ENCODE peak calls at places on chromosomes 11 and 22, in four cellular contexts. S is neural progenitor cell, M is PC-3, A is fibroblast of lung. H is an unnamed sample. For H3K4me1, the result is how much of the 10 kb centered on the place peaks cover.

GRCh38 chr11:75241036-75241905 is 697 bp downstream of the TPBGL start:
- DNase-seq in M (peak), A (peak), S (peak), H (peak)

GRCh38 chr22:37036655-37037377 is 14.7 kb upstream of the KCTD17 start:
- DNase-seq in M (no peak), A (no peak), S (no peak), H (no peak)

GRCh38 chr11:7572001-7572712 is 58.4 kb downstream of the PPFIBP2 start:
- DNase-seq in M (peak), S (no peak), A (no peak), H (no peak)

GRCh38 chr11:60631939-60632338 is 67.5 kb upstream of the MS4A8 start:
- DNase-seq in S (no peak), M (no peak), A (no peak), H (no peak)

GRCh38 chr22:20019661-20020532 is 1.0 kb upstream of the TANGO2 start:
- DNase-seq in S (no peak), A (no peak), M (no peak), H (peak)

GRCh38 chr22:29840498-29840897 is 2.4 kb upstream of the ASCC2 start:
- DNase-seq in A (no peak), S (no peak), M (no peak), H (no peak)

GRCh38 chr11:73804712-73805111 is 17.0 kb downstream of the MRPL48 start:
- DNase-seq in M (no peak), S (no peak), A (no peak), H (no peak)

GRCh38 chr22:28702891-28703290 is 23.3 kb upstream of the TTC28 start:
- DNase-seq in S (no peak), M (no peak), A (no peak), H (no peak)

GRCh38 chr11:119158467-119158866 is 9.6 kb downstream of the ABCG4 start:
- DNase-seq in S (no peak), M (no peak), A (no peak), H (no peak)

GRCh38 chr22:37230673-37231405 is 13.2 kb downstream of the RAC2 start:
- DNase-seq in S (no peak), M (no peak), A (peak), H (no peak)

GRCh38 chr11:126842038-126842437 is 158.5 kb downstream of the KIRREL3 start:
- DNase-seq in A (peak), S (no peak), M (no peak), H (no peak)

GRCh38 chr11:60994450-60995135 is 23.1 kb downstream of the CD6 start:
- DNase-seq in S (no peak), M (no peak), A (no peak), H (peak)

GRCh38 chr11:122780296-122780949 is 57.9 kb upstream of the CRTAM start:
- DNase-seq in M (no peak), A (no peak), S (no peak), H (no peak)
- H3K9ac ChIP-seq in M (no peak), A (no peak), S (no peak), H (no peak)

DNA sequence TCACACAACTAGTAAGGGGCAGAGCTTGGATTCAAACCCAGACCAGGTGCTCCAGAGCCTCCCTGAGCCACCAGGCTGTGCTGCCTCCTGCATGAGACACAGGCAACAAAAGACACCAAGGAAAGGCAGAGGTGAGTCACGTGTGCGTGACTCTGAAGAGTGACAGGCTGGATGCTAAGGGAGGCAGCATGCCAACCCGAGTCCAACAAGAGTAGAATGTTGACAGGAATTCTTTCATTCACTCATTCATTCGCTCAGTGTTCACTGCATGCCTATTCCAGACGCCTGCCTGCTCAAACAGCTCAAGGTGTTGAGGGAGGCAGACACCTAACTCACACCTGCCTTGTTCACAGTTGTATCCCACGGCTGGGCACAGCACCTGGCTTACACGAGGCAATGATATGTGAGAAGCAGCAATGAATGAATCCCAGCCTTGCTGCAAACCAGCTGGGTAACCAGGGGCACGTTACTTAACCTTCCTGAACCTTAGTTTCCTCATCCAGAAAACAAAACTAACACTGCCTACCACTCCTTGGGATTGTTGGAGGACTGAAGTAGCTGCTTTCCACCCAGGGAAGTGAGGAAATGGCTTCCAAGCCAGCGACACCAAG is 73.8 kb upstream of the ARFGAP3 start:
- DNase-seq in M (peak), A (peak), S (no peak), H (no peak)
- H3K4me1 ChIP-seq in M (under half), A (under half), S (under half), H (under half)

GRCh38 chr11:4203603-4204360 is 109.2 kb downstream of the RRM1 start:
- DNase-seq in A (no peak), S (peak), M (no peak), H (no peak)
- TF ChIP-seq CTCF in A (no peak), S (peak), M (peak), H (no peak)

DNA sequence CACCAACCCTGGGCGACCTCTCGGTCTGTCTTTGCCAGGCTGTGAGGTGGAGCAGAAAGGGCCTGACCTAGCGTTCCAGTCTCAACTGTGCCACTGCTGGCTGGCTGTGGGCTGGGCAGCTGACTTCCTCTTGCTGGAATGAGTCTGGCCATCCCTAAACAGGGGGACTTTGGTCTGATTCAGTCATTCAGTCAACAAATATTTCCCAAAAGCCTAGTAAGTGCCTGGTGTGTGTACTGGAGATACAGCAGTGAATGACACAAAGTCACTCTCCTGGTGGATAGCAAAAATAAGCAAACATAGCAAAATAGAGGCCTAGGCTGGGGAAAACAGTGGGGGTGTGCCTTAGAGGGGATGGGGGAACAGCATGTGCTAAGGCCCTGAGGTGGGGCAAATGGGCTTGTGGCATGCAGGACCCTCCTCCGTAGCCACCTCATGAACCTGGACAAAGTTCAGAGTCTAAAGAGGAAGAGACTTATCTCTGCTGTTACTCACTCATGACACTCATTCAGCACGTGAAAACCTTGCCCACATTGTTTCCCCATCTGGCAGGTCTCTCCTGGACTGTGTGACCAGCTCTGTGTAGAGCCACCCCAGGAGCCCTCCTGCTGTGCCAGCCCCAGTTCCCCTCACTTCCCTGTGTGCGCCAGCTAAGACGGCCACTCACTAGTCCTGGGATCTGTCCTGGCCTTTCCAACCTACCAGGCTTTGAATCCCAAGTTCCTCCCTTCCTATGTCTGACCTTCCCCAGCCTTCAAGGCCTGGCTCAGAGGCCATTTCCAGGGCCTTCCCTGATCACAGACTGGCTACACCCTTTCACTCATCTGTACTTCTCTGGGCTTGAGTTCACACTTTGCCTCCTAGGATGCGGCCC is 4.7 kb downstream of the GUCD1 start:
- DNase-seq in M (no peak), A (no peak), S (no peak), H (peak)
- H3K9ac ChIP-seq in M (no peak), A (no peak), S (no peak), H (no peak)

DNA sequence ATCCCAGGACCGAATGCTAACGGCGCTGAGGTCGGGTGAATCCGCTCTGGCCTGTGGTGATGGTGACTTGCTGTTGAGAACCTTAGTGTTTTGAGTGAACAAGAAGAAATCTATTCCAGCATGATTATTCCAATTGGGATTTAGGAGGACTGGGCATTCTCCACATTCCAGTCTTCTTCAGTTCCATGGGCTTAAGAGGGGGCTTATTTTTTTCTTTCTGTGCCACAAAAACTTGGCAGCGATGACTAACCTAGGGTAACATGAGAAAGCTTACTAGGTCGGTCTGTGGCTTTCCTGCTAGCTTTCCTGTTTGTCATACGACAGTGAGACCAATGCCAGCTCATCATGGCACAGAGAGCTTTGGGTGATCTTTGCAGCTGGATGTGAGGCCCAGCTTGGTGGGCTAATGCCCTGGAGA is 62.9 kb upstream of the ATXN10 start:
- DNase-seq in M (peak), S (no peak), A (peak), H (peak)
- H3K4me1 ChIP-seq in M (under half), S (under half), A (under half), H (under half)

DNA sequence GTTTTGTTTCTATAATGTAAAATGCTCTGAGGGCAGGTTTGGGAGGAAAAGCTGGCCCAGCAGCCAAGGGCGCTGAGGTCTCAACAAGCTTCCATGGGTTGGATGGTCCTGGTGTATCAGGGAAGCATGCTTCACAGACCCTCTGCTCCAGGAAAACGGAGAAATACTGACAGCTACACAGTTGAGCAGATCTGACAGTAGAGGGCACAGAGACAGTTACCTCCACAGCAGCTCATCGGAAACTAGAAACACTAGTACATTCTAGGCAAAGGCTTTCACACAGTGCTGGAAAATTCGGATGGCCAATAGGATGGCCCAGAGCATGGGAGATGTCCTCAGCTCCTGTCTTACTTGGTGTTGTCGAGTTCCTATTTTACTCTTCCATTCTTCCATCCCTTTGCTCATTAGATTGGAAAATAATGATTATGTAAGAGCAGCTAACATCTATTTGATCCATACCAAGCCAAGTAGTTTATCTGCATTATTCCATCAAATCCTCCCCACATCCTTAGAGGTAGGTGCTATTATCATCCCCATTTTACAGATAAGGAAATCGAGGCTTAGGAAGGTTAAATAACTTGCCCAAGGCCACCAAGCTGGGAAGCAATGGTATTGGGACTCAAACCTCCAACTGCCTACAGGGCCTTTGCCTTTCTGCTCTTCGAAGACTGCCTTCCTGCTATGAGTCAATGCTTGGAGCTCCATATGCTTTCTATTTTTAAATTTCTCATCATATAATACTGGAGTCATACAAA is 28.3 kb downstream of the LMO2 start:
- DNase-seq in A (no peak), M (no peak), S (no peak), H (no peak)
- TF ChIP-seq CTCF in A (no peak), M (no peak), S (no peak), H (no peak)

DNA sequence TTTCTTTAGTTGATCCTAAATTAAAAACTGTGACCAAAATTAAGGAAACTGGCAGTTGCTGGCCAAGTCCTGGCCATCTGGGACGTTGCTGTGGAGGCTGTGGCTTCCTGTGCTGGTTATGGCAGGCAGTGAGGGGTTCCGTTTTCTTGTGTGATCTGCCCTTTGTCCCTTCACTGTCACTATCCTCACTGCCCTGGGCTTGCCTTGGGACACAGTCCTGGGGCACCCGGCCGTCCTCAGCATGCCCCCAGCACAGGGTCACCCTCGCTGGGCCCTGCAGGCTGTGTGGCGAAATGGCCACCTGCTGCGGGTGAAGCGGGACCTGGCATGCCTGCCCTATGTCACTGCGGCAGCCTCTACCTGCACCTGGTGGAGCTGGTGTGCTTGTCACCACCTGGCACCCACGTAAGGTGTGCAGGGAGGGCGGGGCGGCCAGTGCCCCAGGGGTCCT is 52.5 kb upstream of the SLC22A12 start:
- DNase-seq in M (no peak), S (no peak), A (no peak), H (peak)
- H3K9ac ChIP-seq in M (no peak), S (no peak), A (no peak), H (no peak)

DNA sequence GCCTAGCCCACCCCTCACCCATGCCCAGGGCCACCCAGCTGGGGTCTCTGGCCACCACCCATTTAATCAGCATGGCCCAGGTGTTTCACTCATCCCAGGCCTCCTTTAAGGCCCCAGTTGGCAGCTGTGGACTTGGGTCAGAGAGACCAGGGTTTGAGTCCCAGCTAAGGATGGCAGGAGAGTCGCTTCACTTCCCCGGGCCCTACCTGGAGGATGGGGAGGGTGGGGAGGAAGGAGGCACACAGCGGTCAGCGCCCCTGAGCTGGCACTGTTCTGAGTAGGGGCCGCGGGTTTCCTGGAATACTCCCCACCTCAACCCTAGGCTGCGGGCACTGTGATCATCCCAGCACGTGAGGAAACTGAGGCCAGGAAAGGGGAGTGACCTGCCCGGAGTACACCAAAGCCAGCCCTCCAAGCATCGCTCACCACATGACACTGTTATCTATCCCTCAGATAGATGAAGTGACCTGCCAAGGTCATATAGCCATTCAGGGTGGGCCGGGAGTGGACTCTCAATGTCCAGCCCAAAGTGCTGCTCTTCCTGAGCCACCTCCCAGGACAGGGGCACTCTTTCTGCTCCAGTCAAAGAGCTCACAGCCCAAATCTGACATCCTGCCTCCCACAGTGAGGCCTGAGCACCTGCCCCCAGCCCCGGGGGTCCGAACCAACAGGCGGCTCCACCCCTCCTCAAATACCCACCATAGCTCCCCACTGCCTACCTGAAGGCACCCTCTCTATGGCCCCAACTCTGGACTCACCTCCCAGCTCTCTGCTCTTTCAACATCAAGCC is 3.4 kb upstream of the ATP5MGL start:
- DNase-seq in A (no peak), M (no peak), S (no peak), H (no peak)
- H3K4me1 ChIP-seq in A (under half), M (under half), S (under half), H (half or more)